ENCODE peak calls at places on chromosomes 7 and 10, in eight cellular contexts. E is A172, K is neuronal stem cell, W is A549, R is AG09319, U is GM23248, Z is SW 1271, F is fibroblast of the aortic adventitia. Y is an unnamed sample.
A peak's percentile ranks its signal among the peaks of the same experiment; 100 is the strongest.

GRCh38 chr10:94524146-94524545 is 21.4 kb upstream of the HELLS start:
- DNase-seq in E (peak; percentile 89), K (no peak), W (no peak), R (no peak), U (peak; percentile 23), Z (no peak), F (peak; percentile 32), Y (peak; percentile 64)

GRCh38 chr7:7428806-7429205 is 106.9 kb downstream of the COL28A1 start:
- DNase-seq in E (peak; percentile 16), K (no peak), W (no peak), R (peak; percentile 78), U (peak; percentile 62), Z (no peak), F (peak; percentile 39), Y (peak; percentile 81)

GRCh38 chr7:36198854-36199266 is 45.8 kb downstream of the EEPD1 start:
- DNase-seq in E (peak; percentile 46), K (no peak), W (no peak), R (no peak), U (no peak), Z (no peak), F (no peak), Y (peak; percentile 50)

GRCh38 chr10:33643042-33643441 is 308.6 kb upstream of the NRP1 start:
- DNase-seq in E (peak; percentile 57), K (no peak), W (no peak), R (no peak), U (peak; percentile 85), Z (no peak), F (peak; percentile 70), Y (peak; percentile 87)

GRCh38 chr7:129612112-129613015 is 844 bp downstream of the NRF1 start:
- DNase-seq in E (no peak), K (peak; percentile 30), W (peak; percentile 23), R (no peak), U (peak; percentile 69), Z (peak; percentile 60), F (peak; percentile 61), Y (peak; percentile 53)

GRCh38 chr7:45239486-45239885 is 81.9 kb downstream of the RAMP3 start:
- DNase-seq in E (peak; percentile 82), K (no peak), W (peak; percentile 23), R (peak; percentile 10), U (peak; percentile 93), Z (no peak), F (peak; percentile 51), Y (peak; percentile 62)

GRCh38 chr7:118662266-118662665 is 437.8 kb downstream of the ANKRD7 start:
- DNase-seq in E (no peak), K (no peak), W (no peak), R (no peak), U (no peak), Z (no peak), F (no peak), Y (no peak)

GRCh38 chr10:123614888-123615287 is 51.3 kb upstream of the GPR26 start:
- DNase-seq in E (peak; percentile 14), K (peak; percentile 87), W (peak; percentile 15), R (peak; percentile 11), U (peak; percentile 67), Z (no peak), F (peak; percentile 63), Y (peak; percentile 7)

GRCh38 chr7:43884209-43884608 is 14.9 kb upstream of the MRPS24 start:
- DNase-seq in E (no peak), K (no peak), W (no peak), R (no peak), U (no peak), Z (no peak), F (no peak), Y (no peak)

GRCh38 chr7:103343758-103344452 is 662 bp downstream of the DNAJC2 start:
- DNase-seq in E (peak; percentile 47), K (no peak), W (peak; percentile 23), R (no peak), U (peak; percentile 72), Z (peak; percentile 46), F (peak; percentile 32), Y (peak; percentile 34)

GRCh38 chr10:80686734-80687561 is 149.2 kb downstream of the SH2D4B start:
- DNase-seq in E (no peak), K (no peak), W (no peak), R (no peak), U (no peak), Z (no peak), F (no peak), Y (no peak)

GRCh38 chr7:20141666-20142065 is 75.5 kb downstream of the MACC1 start:
- DNase-seq in E (no peak), K (no peak), W (no peak), R (no peak), U (no peak), Z (no peak), F (no peak), Y (peak; percentile 39)

GRCh38 chr10:14377591-14377990 is 46.9 kb upstream of the FRMD4A start:
- DNase-seq in E (no peak), K (no peak), W (no peak), R (no peak), U (no peak), Z (no peak), F (no peak), Y (no peak)

GRCh38 chr7:44064791-44065430 is 456 bp downstream of the PGAM2 start:
- DNase-seq in E (no peak), K (no peak), W (no peak), R (no peak), U (peak; percentile 41), Z (no peak), F (no peak), Y (no peak)

GRCh38 chr10:33344676-33345075 is 10.2 kb upstream of the NRP1 start:
- DNase-seq in E (no peak), K (no peak), W (no peak), R (no peak), U (no peak), Z (no peak), F (no peak), Y (no peak)

GRCh38 chr10:9015005-9015404 is 960.5 kb downstream of the GATA3 start:
- DNase-seq in E (no peak), K (no peak), W (no peak), R (no peak), U (no peak), Z (no peak), F (no peak), Y (no peak)

GRCh38 chr7:22082553-22082885 is 136.8 kb upstream of the CDCA7L start:
- DNase-seq in E (no peak), K (no peak), W (no peak), R (no peak), U (no peak), Z (no peak), F (no peak), Y (no peak)

GRCh38 chr10:49367600-49367999 is 28.3 kb downstream of the DRGX start:
- DNase-seq in E (peak; percentile 4), K (no peak), W (no peak), R (no peak), U (peak; percentile 25), Z (no peak), F (no peak), Y (no peak)

GRCh38 chr7:116548506-116548905 is 23.7 kb downstream of the CAV1 start:
- DNase-seq in E (no peak), K (no peak), W (no peak), R (no peak), U (no peak), Z (no peak), F (no peak), Y (no peak)

GRCh38 chr7:73769481-73770001 is 529 bp downstream of the CLDN3 start:
- DNase-seq in E (no peak), K (no peak), W (no peak), R (no peak), U (no peak), Z (no peak), F (no peak), Y (no peak)

GRCh38 chr7:85287126-85287825 is 100.4 kb upstream of the SEMA3D start:
- DNase-seq in E (no peak), K (no peak), W (no peak), R (peak; percentile 12), U (peak; percentile 86), Z (no peak), F (peak; percentile 36), Y (peak; percentile 56)

GRCh38 chr10:78177431-78178185 is 143.9 kb downstream of the RPS24 start:
- DNase-seq in E (no peak), K (peak; percentile 33), W (no peak), R (no peak), U (peak; percentile 31), Z (no peak), F (no peak), Y (no peak)

GRCh38 chr7:137853053-137853452 is 6.3 kb upstream of the DGKI start:
- DNase-seq in E (no peak), K (no peak), W (no peak), R (no peak), U (no peak), Z (no peak), F (no peak), Y (no peak)

GRCh38 chr7:150444674-150445365 is 5.6 kb upstream of the GIMAP8 start:
- DNase-seq in E (no peak), K (no peak), W (no peak), R (no peak), U (no peak), Z (no peak), F (no peak), Y (no peak)

Y was measured in IMR-90.